ENCODE peak calls at places on chromosome 12, in seven cellular contexts. Y, B, V, I, R, K and H are unnamed samples.

GRCh38 chr12:1083888-1084262 is 92.9 kb downstream of the ERC1 start:
- DNase-seq in Y (no peak), B (no peak), I (peak; percentile 61), K (no peak), R (no peak), V (no peak), H (peak; percentile 48)

GRCh38 chr12:132847363-132848356 is 19.0 kb upstream of the GOLGA3 start:
- DNase-seq in R (no peak), I (no peak), Y (no peak), V (no peak), B (peak; percentile 13), K (no peak), H (no peak)

GRCh38 chr12:42794811-42795210 is 205.3 kb upstream of the PRICKLE1 start:
- DNase-seq in K (no peak), V (no peak), I (no peak), R (no peak), B (no peak), Y (no peak), H (peak; percentile 87)

GRCh38 chr12:67651380-67651695 is 2.8 kb downstream of the DYRK2 start:
- DNase-seq in B (no peak), V (no peak), R (peak; percentile 42), I (no peak), Y (no peak), K (peak; percentile 32), H (peak; percentile 70)

GRCh38 chr12:52206309-52207040 is 14.7 kb upstream of the KRT80 start:
- DNase-seq in Y (peak; percentile 54), V (no peak), I (no peak), K (no peak), B (no peak), R (no peak), H (no peak)

GRCh38 chr12:113361574-113362370 is 3.4 kb downstream of the PLBD2 start:
- DNase-seq in Y (no peak), R (no peak), B (no peak), K (no peak), I (peak; percentile 27), V (no peak), H (no peak)

GRCh38 chr12:47236109-47236714 is 156.5 kb upstream of the AMIGO2 start:
- DNase-seq in Y (no peak), B (no peak), I (no peak), R (no peak), K (no peak), V (no peak), H (peak; percentile 90)

GRCh38 chr12:16389594-16389993 is 42.1 kb downstream of the MGST1 start:
- DNase-seq in B (no peak), Y (no peak), K (no peak), V (no peak), I (peak; percentile 25), R (no peak), H (peak; percentile 67)

GRCh38 chr12:108757842-108758241 is 26.5 kb upstream of the CORO1C start:
- DNase-seq in I (no peak), V (no peak), Y (no peak), R (no peak), K (no peak), B (no peak), H (no peak)

GRCh38 chr12:109677323-109677722 is 36.3 kb upstream of the FAM222A start:
- DNase-seq in Y (no peak), V (no peak), K (no peak), R (no peak), I (no peak), B (no peak), H (no peak)

GRCh38 chr12:9731797-9732196 is 1.1 kb downstream of the CLECL1 start:
- DNase-seq in Y (no peak), K (no peak), R (no peak), I (no peak), V (no peak), B (no peak), H (no peak)

GRCh38 chr12:109736552-109737108 is 23.0 kb downstream of the FAM222A start:
- DNase-seq in Y (peak; percentile 57), V (no peak), I (no peak), R (no peak), B (no peak), K (no peak), H (peak; percentile 24)

GRCh38 chr12:65881348-65881961 is 57.2 kb downstream of the HMGA2 start:
- DNase-seq in R (no peak), Y (peak; percentile 81), K (no peak), I (peak; percentile 63), B (no peak), V (no peak), H (peak; percentile 55)